ENCODE peak calls at places on chromosomes 5 and 9, in six cellular contexts. One of them, this sample, is unnamed.

GRCh38 chr9:117315236-117315635 is 99.6 kb downstream of the ASTN2 start:
- DNase-seq in H9: no peak
- DNase-seq in head of caudate nucleus: peak
- DNase-seq in stimulated activated CD8-positive, alpha-beta memory T cell treated with anti-CD3 and anti-CD28 coated beads, Interleukin-15, amount 100 ng/mL, for 1 hour: no peak
- DNase-seq in mucosa of descending colon: no peak
- DNase-seq in activated CD4-positive, alpha-beta T cell treated with anti-CD3 and anti-CD28 coated beads, Interleukin-2, amount 50 U/mL, for 1 hour: no peak
- DNase-seq in this sample: no peak

GRCh38 chr9:81317939-81318338 is 371.4 kb downstream of the TLE1 start:
- DNase-seq in H9: no peak
- DNase-seq in head of caudate nucleus: no peak
- DNase-seq in stimulated activated CD8-positive, alpha-beta memory T cell treated with anti-CD3 and anti-CD28 coated beads, Interleukin-15, amount 100 ng/mL, for 1 hour: no peak
- DNase-seq in mucosa of descending colon: no peak
- DNase-seq in activated CD4-positive, alpha-beta T cell treated with anti-CD3 and anti-CD28 coated beads, Interleukin-2, amount 50 U/mL, for 1 hour: no peak
- DNase-seq in this sample: no peak

GRCh38 chr5:57816108-57816507 is 333.5 kb upstream of the ACTBL2 start:
- DNase-seq in H9: peak
- DNase-seq in head of caudate nucleus: no peak
- DNase-seq in stimulated activated CD8-positive, alpha-beta memory T cell treated with anti-CD3 and anti-CD28 coated beads, Interleukin-15, amount 100 ng/mL, for 1 hour: no peak
- DNase-seq in mucosa of descending colon: no peak
- DNase-seq in activated CD4-positive, alpha-beta T cell treated with anti-CD3 and anti-CD28 coated beads, Interleukin-2, amount 50 U/mL, for 1 hour: no peak
- DNase-seq in this sample: no peak

GRCh38 chr9:103183569-103184191 is 188.5 kb downstream of the CYLC2 start:
- DNase-seq in H9: peak
- DNase-seq in head of caudate nucleus: no peak
- DNase-seq in stimulated activated CD8-positive, alpha-beta memory T cell treated with anti-CD3 and anti-CD28 coated beads, Interleukin-15, amount 100 ng/mL, for 1 hour: no peak
- DNase-seq in mucosa of descending colon: no peak
- DNase-seq in activated CD4-positive, alpha-beta T cell treated with anti-CD3 and anti-CD28 coated beads, Interleukin-2, amount 50 U/mL, for 1 hour: no peak
- DNase-seq in this sample: no peak

GRCh38 chr5:122999947-123000563 is 36.5 kb downstream of the PPIC start:
- DNase-seq in H9: peak
- DNase-seq in head of caudate nucleus: peak
- DNase-seq in stimulated activated CD8-positive, alpha-beta memory T cell treated with anti-CD3 and anti-CD28 coated beads, Interleukin-15, amount 100 ng/mL, for 1 hour: no peak
- DNase-seq in mucosa of descending colon: no peak
- DNase-seq in activated CD4-positive, alpha-beta T cell treated with anti-CD3 and anti-CD28 coated beads, Interleukin-2, amount 50 U/mL, for 1 hour: peak
- DNase-seq in this sample: peak

GRCh38 chr9:71072587-71072986 is 48.8 kb downstream of the TRPM3 start:
- DNase-seq in H9: no peak
- DNase-seq in head of caudate nucleus: no peak
- DNase-seq in stimulated activated CD8-positive, alpha-beta memory T cell treated with anti-CD3 and anti-CD28 coated beads, Interleukin-15, amount 100 ng/mL, for 1 hour: no peak
- DNase-seq in mucosa of descending colon: no peak
- DNase-seq in activated CD4-positive, alpha-beta T cell treated with anti-CD3 and anti-CD28 coated beads, Interleukin-2, amount 50 U/mL, for 1 hour: no peak
- DNase-seq in this sample: no peak

GRCh38 chr9:121772600-121773285 is 121.3 kb downstream of the DAB2IP start:
- DNase-seq in H9: no peak
- DNase-seq in head of caudate nucleus: peak
- DNase-seq in stimulated activated CD8-positive, alpha-beta memory T cell treated with anti-CD3 and anti-CD28 coated beads, Interleukin-15, amount 100 ng/mL, for 1 hour: no peak
- DNase-seq in mucosa of descending colon: peak
- DNase-seq in activated CD4-positive, alpha-beta T cell treated with anti-CD3 and anti-CD28 coated beads, Interleukin-2, amount 50 U/mL, for 1 hour: no peak
- DNase-seq in this sample: no peak

GRCh38 chr9:98135938-98136337 is 16.9 kb upstream of the TRIM14 start:
- DNase-seq in H9: peak
- DNase-seq in head of caudate nucleus: no peak
- DNase-seq in stimulated activated CD8-positive, alpha-beta memory T cell treated with anti-CD3 and anti-CD28 coated beads, Interleukin-15, amount 100 ng/mL, for 1 hour: no peak
- DNase-seq in mucosa of descending colon: no peak
- DNase-seq in activated CD4-positive, alpha-beta T cell treated with anti-CD3 and anti-CD28 coated beads, Interleukin-2, amount 50 U/mL, for 1 hour: no peak
- DNase-seq in this sample: peak